ENCODE peak calls at places on chromosomes 13 and 19, in nine cellular contexts. U, V, Q, K, G, W, A, I and B are unnamed samples.

GRCh38 chr19:38975861-38976271 is 324 bp upstream of the FBXO17 start:
- DNase-seq in U (peak), V (no peak), Q (no peak), K (no peak), G (no peak), W (peak), A (no peak), I (no peak), B (no peak)

GRCh38 chr19:3053218-3053621 is 9.1 kb downstream of the TLE5 start:
- DNase-seq in U (no peak), V (no peak), Q (no peak), K (no peak), G (no peak), W (no peak), A (no peak), I (no peak), B (no peak)

GRCh38 chr13:86830046-86830445 is 841.1 kb upstream of the SLITRK5 start:
- DNase-seq in U (no peak), V (no peak), Q (no peak), K (no peak), G (no peak), W (no peak), A (no peak), I (no peak), B (no peak)

GRCh38 chr13:35860661-35861060 is 270.5 kb downstream of the DCLK1 start:
- DNase-seq in U (no peak), V (no peak), Q (no peak), K (no peak), G (no peak), W (no peak), A (no peak), I (no peak), B (no peak)

GRCh38 chr19:2548966-2549365 is 73.0 kb downstream of the GADD45B start:
- DNase-seq in U (no peak), V (no peak), Q (no peak), K (peak), G (no peak), W (no peak), A (no peak), I (no peak), B (no peak)

GRCh38 chr13:66927562-66927961 is 302.6 kb downstream of the PCDH9 start:
- DNase-seq in U (no peak), V (no peak), Q (no peak), K (no peak), G (no peak), W (no peak), A (no peak), I (no peak), B (no peak)

GRCh38 chr19:55777528-55777927 is 8.6 kb downstream of the RFPL4AL1 start:
- DNase-seq in U (peak), V (no peak), Q (no peak), K (no peak), G (peak), W (no peak), A (no peak), I (no peak), B (no peak)

GRCh38 chr13:24995225-24995804 is 100.6 kb upstream of the PABPC3 start:
- DNase-seq in U (peak), V (peak), Q (peak), K (no peak), G (peak), W (peak), A (peak), I (peak), B (peak)

GRCh38 chr19:43799502-43800142 is 2.6 kb downstream of the LYPD5 start:
- DNase-seq in U (no peak), V (no peak), Q (no peak), K (no peak), G (peak), W (no peak), A (no peak), I (no peak), B (no peak)

GRCh38 chr19:38417544-38418506 is 8.2 kb downstream of the RASGRP4 start:
- DNase-seq in U (no peak), V (peak), Q (no peak), K (peak), G (peak), W (peak), A (peak), I (peak), B (no peak)

GRCh38 chr19:19444694-19445155 is 39.2 kb downstream of the GATAD2A start:
- DNase-seq in U (peak), V (no peak), Q (no peak), K (peak), G (no peak), W (no peak), A (no peak), I (no peak), B (no peak)

GRCh38 chr19:12967907-12968306 is 1.5 kb upstream of the DAND5 start:
- DNase-seq in U (peak), V (no peak), Q (no peak), K (no peak), G (no peak), W (no peak), A (no peak), I (no peak), B (no peak)